ENCODE peak calls at places on chromosomes 3 and 15, in nine cellular contexts. E, R, M, H, I, F, G, V and Q are unnamed samples.

GRCh38 chr3:158768881-158769518 is 32.9 kb upstream of the MFSD1 start:
- DNase-seq in F (no peak), E (peak; percentile 11), M (no peak), G (peak; percentile 98), R (peak; percentile 47), I (peak; percentile 70), V (peak; percentile 26), H (no peak), Q (no peak)

GRCh38 chr15:56936929-56937328 is 18.5 kb downstream of the TCF12 start:
- DNase-seq in G (no peak), F (no peak), E (no peak), V (no peak), M (no peak), I (no peak), R (no peak), H (no peak), Q (no peak)

GRCh38 chr15:29268706-29269484 is 727 bp downstream of the NSMCE3 start:
- DNase-seq in H (peak; percentile 45), V (peak; percentile 60), I (peak; percentile 80), M (peak; percentile 13), E (peak; percentile 47), F (peak; percentile 36), G (peak; percentile 34), R (peak; percentile 32), Q (no peak)

GRCh38 chr3:197430502-197430901 is 125.3 kb downstream of the BDH1 start:
- DNase-seq in E (no peak), V (no peak), H (no peak), R (no peak), M (no peak), G (no peak), I (no peak), F (no peak), Q (no peak)

GRCh38 chr3:48068886-48069285 is 52.7 kb upstream of the MAP4 start:
- DNase-seq in E (no peak), G (no peak), M (no peak), H (no peak), V (no peak), R (no peak), F (no peak), I (no peak), Q (no peak)

GRCh38 chr15:56732881-56733130 is 503 bp downstream of the ZNF280D start:
- DNase-seq in E (no peak), R (no peak), M (peak; percentile 23), G (no peak), F (no peak), H (no peak), V (no peak), I (no peak), Q (no peak)

GRCh38 chr3:150146891-150147761 is 176.4 kb upstream of the PFN2 start:
- DNase-seq in M (no peak), I (peak; percentile 92), F (no peak), R (peak; percentile 23), G (peak; percentile 98), H (no peak), V (peak; percentile 48), E (peak; percentile 33), Q (no peak)

GRCh38 chr15:63846022-63846544 is 12.3 kb upstream of the HERC1 start:
- DNase-seq in G (no peak), E (no peak), V (no peak), M (no peak), R (no peak), F (no peak), H (no peak), I (no peak), Q (no peak)

GRCh38 chr3:18531662-18532061 is 106.5 kb upstream of the SATB1 start:
- DNase-seq in V (no peak), I (no peak), F (no peak), E (no peak), R (no peak), G (no peak), H (no peak), M (no peak), Q (no peak)

GRCh38 chr3:119240101-119240581 is 537 bp downstream of the B4GALT4 start:
- DNase-seq in M (peak; percentile 23), G (no peak), I (peak; percentile 69), R (peak; percentile 35), E (peak; percentile 74), F (no peak), H (no peak), V (peak; percentile 59), Q (no peak)

GRCh38 chr3:16932877-16933276 is 48.1 kb downstream of the PLCL2 start:
- DNase-seq in V (no peak), E (no peak), F (no peak), I (no peak), M (no peak), G (no peak), R (no peak), H (no peak), Q (no peak)

GRCh38 chr15:69562564-69562963 is 109.9 kb downstream of the RPLP1 start:
- DNase-seq in F (no peak), R (no peak), G (no peak), E (no peak), I (no peak), M (no peak), V (no peak), H (no peak), Q (no peak)

GRCh38 chr15:37093480-37094410 is 6.6 kb downstream of the MEIS2 start:
- DNase-seq in H (no peak), R (no peak), V (no peak), E (no peak), F (no peak), I (no peak), G (peak; percentile 69), M (no peak), Q (no peak)

GRCh38 chr3:18643290-18643689 is 218.2 kb upstream of the SATB1 start:
- DNase-seq in M (no peak), H (no peak), E (no peak), G (no peak), F (no peak), I (no peak), R (no peak), V (no peak), Q (no peak)

GRCh38 chr3:59049671-59050331 is at the start of gene CFAP20DC:
- DNase-seq in H (peak; percentile 93), G (peak; percentile 89), I (peak; percentile 92), R (peak; percentile 71), M (peak; percentile 80), F (peak; percentile 91), V (peak; percentile 96), E (peak; percentile 91), Q (peak; percentile 35)
- TF ChIP-seq POLR2A in H (no peak), G (peak; percentile 85), I (no peak), R (peak; percentile 61), M (peak; percentile 85), F (peak; percentile 80), V (no peak), E (peak; percentile 52), Q (peak; percentile 81)

DNA sequence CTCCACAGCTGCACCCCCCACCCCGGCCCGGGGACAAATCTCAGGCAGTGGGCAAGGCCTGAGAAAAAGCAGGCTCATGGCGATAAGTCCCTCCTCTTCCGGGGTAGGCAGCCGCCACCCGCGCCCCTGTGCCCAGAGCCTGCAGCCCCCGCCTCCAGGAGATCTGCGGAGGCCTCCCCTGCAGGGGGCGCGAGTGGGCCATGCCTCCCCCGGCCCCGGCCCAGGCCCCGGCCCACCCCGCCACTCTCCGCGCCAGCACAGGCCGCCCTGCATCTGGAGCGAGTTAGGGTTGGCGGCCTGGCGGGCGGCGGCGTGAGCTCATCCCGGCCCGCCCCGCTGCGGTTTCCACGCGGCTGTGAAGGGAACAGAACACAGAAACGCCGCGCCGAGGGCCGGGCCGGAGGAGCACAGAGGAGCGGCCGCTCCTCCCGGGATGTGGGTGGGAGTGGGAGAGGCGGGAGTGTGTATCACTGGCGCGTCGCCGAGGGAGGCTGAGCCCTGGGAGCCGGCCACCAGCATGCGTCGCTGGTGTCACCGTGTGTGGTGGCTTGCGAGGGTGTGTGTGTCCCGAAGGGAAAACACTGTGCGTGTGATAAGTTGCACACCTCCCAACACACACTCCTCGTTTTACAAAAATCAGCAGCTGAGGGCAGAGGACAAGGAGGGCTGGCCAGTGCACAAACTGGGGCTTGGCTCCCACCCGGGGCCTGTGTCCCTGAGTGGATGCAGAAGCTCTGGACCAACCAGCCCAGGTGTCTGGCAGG is 17.2 kb downstream of the MYL3 start:
- DNase-seq in G (peak; percentile 57), H (peak; percentile 81), R (peak; percentile 87), E (peak; percentile 79), F (peak; percentile 77), I (peak; percentile 90), M (no peak), V (peak; percentile 82), Q (no peak)
- TF ChIP-seq CTCF in G (peak; percentile 44), H (peak; percentile 44), R (peak; percentile 48), E (no peak), F (no peak), I (peak; percentile 46), M (no peak), V (peak; percentile 19), Q (peak; percentile 34)

GRCh38 chr15:62350744-62351143 is 185.7 kb upstream of the C2CD4B start:
- DNase-seq in R (no peak), E (no peak), I (no peak), F (no peak), M (no peak), G (no peak), V (no peak), H (no peak), Q (no peak)
- H3K4me3 ChIP-seq in R (no peak overlapping the region), E (no peak overlapping the region), I (no peak overlapping the region), F (no peak overlapping the region), M (no peak overlapping the region), G (no peak overlapping the region), V (no peak overlapping the region), H (peak overlapping the region; percentile 17), Q (no peak overlapping the region)

DNA sequence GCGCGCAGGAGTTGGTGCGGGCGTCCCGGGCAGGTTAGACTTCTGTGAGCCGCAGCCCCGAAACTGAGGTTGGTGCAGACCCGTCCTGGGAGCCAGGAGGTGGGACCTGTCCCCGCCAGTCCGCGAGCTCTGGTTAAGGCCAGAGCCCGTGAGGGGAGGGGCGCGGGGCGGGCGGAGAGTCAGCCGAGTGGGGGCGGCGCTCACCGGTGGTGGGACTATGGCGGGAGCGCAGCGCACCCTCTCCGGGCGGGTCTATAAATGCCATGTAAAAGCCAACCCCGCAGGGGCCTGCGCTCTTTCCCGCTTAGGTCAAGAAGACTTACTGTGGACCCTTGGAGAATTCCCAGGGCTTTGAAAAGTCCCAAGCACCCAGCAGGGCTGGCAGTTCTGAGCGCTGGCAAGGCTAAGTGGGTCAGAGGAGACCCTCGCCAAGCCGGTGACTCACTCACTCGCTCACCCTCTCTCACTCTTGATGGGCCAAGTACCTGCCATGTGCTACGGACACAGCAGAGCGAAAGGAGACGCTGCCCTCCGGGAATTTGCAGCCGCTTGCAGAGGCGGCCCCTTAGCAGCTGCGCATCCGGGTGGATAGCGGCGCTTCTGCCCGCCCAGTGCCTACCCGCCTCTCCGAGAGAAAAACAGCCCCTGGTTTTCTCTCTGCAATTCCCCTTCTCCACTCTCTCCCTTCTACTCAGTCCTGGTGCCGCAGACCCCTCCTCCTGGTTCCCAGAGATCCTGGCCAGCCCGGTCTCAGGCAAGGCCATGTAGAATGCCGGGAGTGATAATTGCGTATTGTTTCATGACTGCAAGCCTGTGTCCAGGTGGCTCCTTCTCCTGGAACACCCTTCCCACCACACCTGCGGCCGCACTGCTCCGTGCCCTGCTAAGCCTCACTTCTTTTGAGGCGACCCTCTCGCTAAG is at the start of gene ALDH1L1:
- DNase-seq in M (no peak), F (peak; percentile 87), E (peak; percentile 57), R (peak; percentile 86), V (peak; percentile 87), I (peak; percentile 97), G (peak; percentile 6), H (peak; percentile 93), Q (peak; percentile 22)
- TF ChIP-seq POLR2A in M (no peak), F (peak; percentile 92), E (peak; percentile 44), R (no peak), V (no peak), I (peak; percentile 47), G (no peak), H (no peak), Q (no peak)